ENCODE peak calls at places on chromosomes 4 and X, in six cellular contexts. L is K562, S is GM12878, Y is SK-N-SH, A is H1, J is HepG2. Z is an unnamed sample.

GRCh38 chr4:102534845-102535244 is 33.7 kb downstream of the NFKB1 start:
- DNase-seq in L (no peak), S (no peak), Y (no peak), A (no peak), J (no peak), Z (no peak)

GRCh38 chr4:83618991-83619390 is 83.1 kb downstream of the GPAT3 start:
- DNase-seq in L (peak), S (no peak), Y (no peak), A (no peak), J (no peak), Z (peak)

GRCh38 chr4:114287079-114287696 is 307.7 kb upstream of the ARSJ start:
- DNase-seq in L (no peak), S (no peak), Y (no peak), A (no peak), J (peak), Z (no peak)

GRCh38 chrX:48938721-48939416 is 18.5 kb downstream of the OTUD5 start:
- DNase-seq in L (no peak), S (peak), Y (no peak), A (no peak), J (no peak), Z (no peak)

GRCh38 chrX:104565791-104566687 is at the start of gene IL1RAPL2:
- DNase-seq in L (peak), S (no peak), Y (peak), A (peak), J (peak), Z (no peak)

GRCh38 chrX:153983321-153983729 is 10.8 kb downstream of the TMEM187 start:
- DNase-seq in L (no peak), S (no peak), Y (no peak), A (no peak), J (no peak), Z (peak)

GRCh38 chrX:139832728-139833309 is 100.0 kb downstream of the ATP11C start:
- DNase-seq in L (no peak), S (no peak), Y (no peak), A (no peak), J (no peak), Z (no peak)

GRCh38 chrX:150856101-150856500 is 42.4 kb downstream of the CD99L2 start:
- DNase-seq in L (no peak), S (no peak), Y (no peak), A (no peak), J (no peak), Z (no peak)

GRCh38 chr4:121642876-121643585 is 53.7 kb downstream of the ANXA5 start:
- DNase-seq in L (no peak), S (no peak), Y (no peak), A (no peak), J (peak), Z (no peak)

GRCh38 chr4:145217339-145217738 is 37.0 kb upstream of the OTUD4 start:
- DNase-seq in L (no peak), S (no peak), Y (no peak), A (no peak), J (no peak), Z (no peak)

GRCh38 chr4:118082182-118082581 is 47.9 kb downstream of the NDST3 start:
- DNase-seq in L (no peak), S (no peak), Y (no peak), A (no peak), J (no peak), Z (no peak)

GRCh38 chr4:144787365-144788263 is 141.7 kb downstream of the HHIP start:
- DNase-seq in L (peak), S (no peak), Y (peak), A (no peak), J (peak), Z (no peak)

GRCh38 chrX:12955882-12956703 is 18.8 kb upstream of the TMSB4X start:
- DNase-seq in L (peak), S (peak), Y (no peak), A (no peak), J (peak), Z (peak)

GRCh38 chrX:114037515-114037914 is 546.4 kb upstream of the HTR2C start:
- DNase-seq in L (no peak), S (no peak), Y (no peak), A (no peak), J (no peak), Z (no peak)

GRCh38 chrX:48540015-48540350 is 469 bp downstream of the TBC1D25 start:
- DNase-seq in L (no peak), S (no peak), Y (peak), A (no peak), J (peak), Z (no peak)

GRCh38 chrX:109389917-109390316 is 92.0 kb downstream of the GUCY2F start:
- DNase-seq in L (peak), S (no peak), Y (no peak), A (no peak), J (no peak), Z (no peak)

GRCh38 chrX:105758784-105759183 is 63.6 kb upstream of the NRK start:
- DNase-seq in L (no peak), S (no peak), Y (no peak), A (no peak), J (no peak), Z (no peak)

GRCh38 chr4:163941221-163941865 is 446.9 kb downstream of the TMA16 start:
- DNase-seq in L (no peak), S (no peak), Y (no peak), A (no peak), J (no peak), Z (no peak)

GRCh38 chr4:40525811-40526598 is 103.7 kb downstream of the RBM47 start:
- DNase-seq in L (peak), S (no peak), Y (no peak), A (no peak), J (no peak), Z (no peak)

GRCh38 chrX:30283456-30284200 is 25.6 kb downstream of the NR0B1 start:
- DNase-seq in L (peak), S (no peak), Y (no peak), A (no peak), J (peak), Z (no peak)

GRCh38 chrX:71533850-71534515 is 1.1 kb downstream of the OGT start:
- DNase-seq in L (peak), S (no peak), Y (peak), A (peak), J (peak), Z (no peak)

GRCh38 chr4:140158234-140159030 is 4.4 kb upstream of the MAML3 start:
- DNase-seq in L (no peak), S (no peak), Y (peak), A (no peak), J (no peak), Z (no peak)

GRCh38 chrX:32176510-32176909 is 1034.8 kb downstream of the DMD start:
- DNase-seq in L (no peak), S (no peak), Y (no peak), A (no peak), J (no peak), Z (no peak)

GRCh38 chr4:91936301-91936700 is 367.5 kb upstream of the GRID2 start:
- DNase-seq in L (no peak), S (no peak), Y (no peak), A (no peak), J (no peak), Z (no peak)

GRCh38 chr4:112214397-112215264 is 17.0 kb upstream of the AP1AR start:
- DNase-seq in L (peak), S (no peak), Y (peak), A (no peak), J (peak), Z (no peak)

GRCh38 chr4:76377922-76378321 is 43.0 kb downstream of the CCDC158 start:
- DNase-seq in L (peak), S (no peak), Y (peak), A (peak), J (peak), Z (no peak)

GRCh38 chr4:26860922-26861433 is 337 bp downstream of the STIM2 start:
- DNase-seq in L (no peak), S (no peak), Y (peak), A (peak), J (peak), Z (peak)

GRCh38 chrX:121106484-121107235 is 59.2 kb downstream of the GLUD2 start:
- DNase-seq in L (no peak), S (no peak), Y (no peak), A (no peak), J (no peak), Z (no peak)

GRCh38 chr4:55635282-55635681 is 816 bp downstream of the NMU start:
- DNase-seq in L (peak), S (no peak), Y (peak), A (no peak), J (no peak), Z (no peak)

GRCh38 chr4:67558493-67558892 is at the start of gene STAP1:
- DNase-seq in L (no peak), S (no peak), Y (no peak), A (no peak), J (no peak), Z (peak)

GRCh38 chr4:98468744-98469143 is 189.7 kb downstream of the TSPAN5 start:
- DNase-seq in L (peak), S (no peak), Y (no peak), A (no peak), J (no peak), Z (no peak)

GRCh38 chrX:108696690-108697089 is 39.7 kb downstream of the IRS4 start:
- DNase-seq in L (no peak), S (no peak), Y (no peak), A (no peak), J (no peak), Z (no peak)

GRCh38 chr4:134216436-134216835 is 14.8 kb upstream of the PABPC4L start:
- DNase-seq in L (no peak), S (no peak), Y (no peak), A (no peak), J (no peak), Z (no peak)

GRCh38 chr4:113476800-113477199 is 284.7 kb downstream of the CAMK2D start:
- DNase-seq in L (no peak), S (no peak), Y (no peak), A (no peak), J (no peak), Z (no peak)

GRCh38 chr4:183801460-183802168 is 103.5 kb upstream of the STOX2 start:
- DNase-seq in L (no peak), S (no peak), Y (no peak), A (no peak), J (no peak), Z (no peak)

GRCh38 chr4:183798249-183798920 is 106.7 kb upstream of the STOX2 start:
- DNase-seq in L (no peak), S (no peak), Y (no peak), A (peak), J (no peak), Z (peak)

GRCh38 chr4:183797445-183798248 is 107.5 kb upstream of the STOX2 start:
- DNase-seq in L (no peak), S (no peak), Y (peak), A (peak), J (no peak), Z (peak)

GRCh38 chr4:183798921-183799307 is 106.2 kb upstream of the STOX2 start:
- DNase-seq in L (no peak), S (no peak), Y (no peak), A (no peak), J (no peak), Z (no peak)

GRCh38 chr4:183797041-183797444 is 108.1 kb upstream of the STOX2 start:
- DNase-seq in L (no peak), S (no peak), Y (no peak), A (no peak), J (no peak), Z (no peak)
- H3K4me3 ChIP-seq in L (no peak), S (no peak), Y (no peak), A (peak), J (peak), Z (peak)

GRCh38 chrX:37846934-37847732 is at the start of gene DYNLT3:
- DNase-seq in L (peak), S (peak), Y (peak), A (peak), J (peak), Z (peak)
- TF ChIP-seq POLR2AphosphoS5 in L (no peak), S (no peak), Y (no peak), A (no peak), J (peak), Z (no peak)

GRCh38 chrX:38916801-38917200 is 115.5 kb downstream of the MID1IP1 start:
- DNase-seq in L (no peak), S (no peak), Y (no peak), A (no peak), J (no peak), Z (no peak)
- TF ChIP-seq GABPA in L (no peak), S (no peak), Y (no peak), A (no peak), J (no peak), Z (no peak)

GRCh38 chr4:38119663-38120374 is 159.6 kb downstream of the PTTG2 start:
- DNase-seq in L (no peak), S (no peak), Y (peak), A (no peak), J (no peak), Z (no peak)
- H3K4me3 ChIP-seq in L (no peak), S (no peak), Y (no peak), A (no peak), J (no peak), Z (no peak)

GRCh38 chr4:41600243-41600642 is 62.3 kb downstream of the LIMCH1 start:
- DNase-seq in L (no peak), S (no peak), Y (no peak), A (no peak), J (no peak), Z (no peak)

GRCh38 chr4:41597494-41597893 is 59.5 kb downstream of the LIMCH1 start:
- DNase-seq in L (no peak), S (no peak), Y (no peak), A (no peak), J (no peak), Z (no peak)

GRCh38 chr4:41598580-41598979 is 60.6 kb downstream of the LIMCH1 start:
- DNase-seq in L (no peak), S (no peak), Y (no peak), A (no peak), J (no peak), Z (no peak)

GRCh38 chr4:41602113-41602512 is 64.2 kb downstream of the LIMCH1 start:
- DNase-seq in L (no peak), S (no peak), Y (no peak), A (no peak), J (no peak), Z (no peak)

GRCh38 chr4:41599192-41599786 is 61.3 kb downstream of the LIMCH1 start:
- DNase-seq in L (no peak), S (no peak), Y (no peak), A (no peak), J (no peak), Z (no peak)
- TF ChIP-seq POLR2AphosphoS5 in L (no peak), S (no peak), Y (no peak), A (no peak), J (no peak), Z (no peak)

GRCh38 chr4:3254302-3255131 is 5.6 kb downstream of the MSANTD1 start:
- DNase-seq in L (no peak), S (no peak), Y (no peak), A (peak), J (no peak), Z (no peak)

GRCh38 chr4:3253808-3254207 is 4.8 kb downstream of the MSANTD1 start:
- DNase-seq in L (no peak), S (no peak), Y (no peak), A (peak), J (no peak), Z (no peak)

GRCh38 chr4:3256230-3257124 is 7.5 kb downstream of the MSANTD1 start:
- DNase-seq in L (no peak), S (no peak), Y (no peak), A (peak), J (no peak), Z (no peak)

GRCh38 chr4:3257125-3257690 is 8.2 kb downstream of the MSANTD1 start:
- DNase-seq in L (no peak), S (no peak), Y (no peak), A (peak), J (no peak), Z (no peak)

DNA sequence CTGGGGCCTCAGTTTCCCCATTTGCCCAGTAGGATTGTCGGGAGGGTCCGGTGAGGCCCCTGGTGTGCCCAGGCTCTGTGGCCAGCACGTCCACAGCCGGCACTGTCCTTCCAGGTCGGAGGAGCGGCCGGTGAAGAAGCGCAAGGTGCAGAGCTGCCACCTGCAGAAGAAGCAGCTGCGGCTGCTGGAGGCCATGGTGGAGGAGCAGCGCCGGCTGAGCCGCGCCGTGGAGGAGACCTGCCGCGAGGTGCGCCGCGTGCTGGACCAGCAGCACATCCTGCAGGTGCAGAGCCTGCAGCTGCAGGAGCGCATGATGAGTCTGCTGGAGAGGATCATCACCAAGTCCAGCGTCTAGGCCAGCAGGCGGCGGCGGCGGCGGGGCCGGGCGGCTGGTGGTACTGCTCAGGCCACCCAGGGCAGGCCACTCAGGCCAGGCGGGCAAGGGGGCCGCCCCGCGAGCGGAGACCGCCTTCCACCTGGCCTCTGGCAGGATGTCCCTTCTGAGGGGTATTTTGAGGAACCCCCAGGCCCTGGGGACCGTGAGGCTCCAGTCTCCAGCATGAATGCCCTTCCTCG is 6.7 kb downstream of the MSANTD1 start:
- DNase-seq in L (no peak), S (no peak), Y (no peak), A (peak), J (no peak), Z (no peak)
- TF ChIP-seq GABPA in L (no peak), S (no peak), Y (no peak), A (no peak), J (no peak), Z (no peak)